ENCODE peak calls at places on chromosomes 11 and 22, in eight cellular contexts. B is HuH-7.5; W is GM10248; N is AG04449; I is fibroblast of pulmonary artery; C is activated CD4-positive, alpha-beta T cell treated with anti-CD3 and anti-CD28 coated beads, Interleukin-2, amount 50 U/mL, for 24 hours; D is stomach; U is left lobe of liver. Q is an unnamed sample.

GRCh38 chr22:19717691-19718254 is 3.5 kb downstream of the SEPTIN5 start:
- DNase-seq in B (peak; percentile 91), N (no peak), U (peak; percentile 74), W (peak; percentile 92), C (peak; percentile 61), D (peak; percentile 79), I (peak; percentile 63), Q (peak; percentile 88)

GRCh38 chr11:84295815-84296214 is 1009.6 kb upstream of the CCDC90B start:
- DNase-seq in C (no peak), D (no peak), W (no peak), N (no peak), I (no peak), B (no peak), U (no peak), Q (no peak)

GRCh38 chr11:70645537-70645936 is 247.2 kb downstream of the CTTN start:
- DNase-seq in N (no peak), C (no peak), I (no peak), B (no peak), U (no peak), D (no peak), W (no peak), Q (no peak)

GRCh38 chr11:723120-723883 is 17.3 kb downstream of the EPS8L2 start:
- DNase-seq in I (peak; percentile 73), W (peak; percentile 73), C (peak; percentile 40), D (no peak), U (peak; percentile 51), N (no peak), B (no peak), Q (no peak)

GRCh38 chr11:8983552-8983951 is 19.3 kb upstream of the TMEM9B start:
- DNase-seq in U (no peak), I (no peak), D (no peak), C (no peak), N (no peak), W (no peak), B (no peak), Q (no peak)

GRCh38 chr11:1356478-1356960 is 33.2 kb upstream of the BRSK2 start:
- DNase-seq in C (no peak), B (no peak), N (no peak), W (no peak), D (no peak), I (no peak), U (no peak), Q (no peak)

GRCh38 chr11:112345708-112346107 is 85.0 kb upstream of the PLET1 start:
- DNase-seq in U (no peak), D (no peak), W (no peak), N (no peak), B (no peak), I (no peak), C (no peak), Q (no peak)

GRCh38 chr11:36744375-36745168 is 146.5 kb upstream of the RAG2 start:
- DNase-seq in U (peak; percentile 63), I (peak; percentile 69), B (no peak), D (peak; percentile 77), W (peak; percentile 34), N (no peak), C (peak; percentile 30), Q (peak; percentile 72)

GRCh38 chr11:3929232-3929631 is 73.8 kb downstream of the STIM1 start:
- DNase-seq in B (no peak), C (no peak), W (no peak), I (no peak), U (no peak), D (no peak), N (no peak), Q (no peak)

GRCh38 chr11:225734-226453 is 10.2 kb downstream of the SIRT3 start:
- DNase-seq in C (no peak), W (peak; percentile 52), I (peak; percentile 25), B (no peak), U (no peak), D (no peak), N (no peak), Q (no peak)

GRCh38 chr11:74269161-74269809 is 42.2 kb downstream of the P4HA3 start:
- DNase-seq in C (no peak), I (peak; percentile 63), N (no peak), W (no peak), D (no peak), B (no peak), U (no peak), Q (peak; percentile 34)

Q was measured in type B pancreatic cell.